ENCODE peak calls at places on chromosome 19, in five cellular contexts. K is Calu3, F is PC-3, L is neural progenitor cell, U is colonic mucosa. Z is an unnamed sample.

GRCh38 chr19:38378866-38379265 is 4.5 kb downstream of the PSMD8 start:
- DNase-seq in K (no peak), U (no peak), L (no peak), F (no peak), Z (no peak)

GRCh38 chr19:44904426-44904994 is 1.1 kb upstream of the APOE start:
- DNase-seq in L (peak; percentile 24), U (no peak), F (no peak), K (no peak), Z (no peak)

GRCh38 chr19:11451942-11452813 is 16.7 kb downstream of the PRKCSH start:
- DNase-seq in U (no peak), L (peak; percentile 45), F (no peak), K (no peak), Z (no peak)

GRCh38 chr19:38842439-38843174 is 7.2 kb downstream of the HNRNPL start:
- DNase-seq in F (no peak), K (no peak), L (no peak), U (no peak), Z (no peak)

GRCh38 chr19:52689804-52690394 is 44.9 kb downstream of the ZNF611 start:
- DNase-seq in U (peak; percentile 58), K (peak; percentile 3), F (no peak), L (peak; percentile 44), Z (peak; percentile 58)

GRCh38 chr19:5459360-5459759 is 4.1 kb downstream of the ZNRF4 start:
- DNase-seq in K (no peak), L (no peak), F (no peak), U (no peak), Z (no peak)

GRCh38 chr19:5246554-5247155 is 94.0 kb downstream of the PTPRS start:
- DNase-seq in U (no peak), K (no peak), F (no peak), L (no peak), Z (no peak)

GRCh38 chr19:51651216-51651846 is 4.7 kb upstream of the SIGLEC14 start:
- DNase-seq in L (no peak), K (no peak), F (no peak), U (no peak), Z (no peak)

GRCh38 chr19:15159251-15159650 is 41.5 kb downstream of the NOTCH3 start:
- DNase-seq in F (peak; percentile 16), L (no peak), U (no peak), K (no peak), Z (no peak)

GRCh38 chr19:40666803-40667438 is 23.5 kb downstream of the NUMBL start:
- DNase-seq in K (no peak), L (no peak), U (no peak), F (no peak), Z (no peak)

GRCh38 chr19:40659566-40659965 is 30.9 kb downstream of the NUMBL start:
- DNase-seq in L (no peak), K (no peak), U (no peak), F (no peak), Z (no peak)

GRCh38 chr19:40663712-40664692 is 26.4 kb downstream of the NUMBL start:
- DNase-seq in U (no peak), L (no peak), K (no peak), F (peak; percentile 26), Z (no peak)

GRCh38 chr19:40661616-40662015 is 28.8 kb downstream of the NUMBL start:
- DNase-seq in L (no peak), K (no peak), U (no peak), F (no peak), Z (no peak)

GRCh38 chr19:40662925-40663711 is 27.3 kb downstream of the NUMBL start:
- DNase-seq in U (peak; percentile 91), F (peak; percentile 82), L (peak; percentile 94), K (peak; percentile 98), Z (peak; percentile 97)
- TF ChIP-seq CTCF in U (no peak), F (peak; percentile 84), L (peak; percentile 95), K (peak; percentile 100), Z (peak; percentile 42)

DNA sequence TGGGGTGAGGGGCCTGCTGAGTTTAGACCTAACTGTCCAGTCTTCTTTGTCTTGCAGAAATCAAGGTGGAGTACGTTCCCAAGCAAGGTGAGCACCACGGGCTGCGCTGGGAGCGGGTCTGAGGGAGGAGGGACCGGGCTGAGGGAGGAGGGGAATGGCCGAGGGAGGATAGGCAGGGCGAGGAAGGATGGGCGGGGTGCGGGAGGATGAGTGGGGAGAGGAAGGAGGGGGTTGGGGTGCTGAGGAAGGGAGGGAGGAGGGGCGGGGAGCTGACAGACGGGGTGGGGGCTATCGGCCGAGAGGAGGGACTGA is 18.5 kb downstream of the MYBPC2 start:
- DNase-seq in L (no peak), U (no peak), F (no peak), K (no peak), Z (no peak)
- TF ChIP-seq CTCF in L (no peak), U (no peak), F (no peak), K (no peak), Z (no peak)

DNA sequence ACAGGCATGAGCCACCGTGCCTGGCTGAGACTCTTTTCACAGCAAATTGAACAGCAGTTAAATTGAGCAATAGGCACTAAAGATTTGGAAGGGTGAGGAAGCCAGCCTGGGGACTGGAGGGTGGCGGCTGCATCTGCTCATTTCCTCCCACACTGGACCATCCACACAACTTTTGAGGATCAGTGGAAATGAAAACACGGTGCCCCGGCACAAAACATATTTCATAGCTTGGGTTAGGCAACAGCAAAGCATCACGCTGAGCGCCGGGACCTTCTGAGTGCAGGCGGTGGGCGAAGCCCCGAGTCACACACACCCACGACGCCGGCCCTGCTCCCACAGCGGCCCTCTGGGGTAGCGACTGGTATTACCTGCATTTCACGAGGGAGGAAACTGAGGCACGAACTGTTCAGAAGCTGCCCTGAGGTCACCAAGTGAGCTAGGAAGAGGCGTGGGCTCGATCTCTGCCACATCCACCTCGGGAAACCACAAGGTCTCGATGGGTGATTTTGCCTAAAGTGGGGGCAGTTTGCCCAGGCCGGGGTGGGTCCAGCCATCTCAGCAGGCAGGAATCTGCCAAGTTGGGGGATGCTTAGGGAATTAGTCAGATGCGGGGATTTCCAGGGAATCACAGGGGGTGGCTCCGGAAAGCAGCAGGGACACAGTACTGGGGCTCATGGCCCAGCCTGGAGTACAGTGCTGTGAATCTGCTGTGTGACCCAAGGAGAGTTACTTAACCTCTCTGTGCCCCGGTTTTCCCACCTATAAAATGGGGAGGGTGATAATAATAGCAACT is 3.5 kb upstream of the SBNO2 start:
- DNase-seq in F (peak; percentile 94), K (peak; percentile 70), L (no peak), U (no peak), Z (no peak)
- TF ChIP-seq CTCF in F (peak; percentile 34), K (no peak), L (no peak), U (no peak), Z (no peak)

DNA sequence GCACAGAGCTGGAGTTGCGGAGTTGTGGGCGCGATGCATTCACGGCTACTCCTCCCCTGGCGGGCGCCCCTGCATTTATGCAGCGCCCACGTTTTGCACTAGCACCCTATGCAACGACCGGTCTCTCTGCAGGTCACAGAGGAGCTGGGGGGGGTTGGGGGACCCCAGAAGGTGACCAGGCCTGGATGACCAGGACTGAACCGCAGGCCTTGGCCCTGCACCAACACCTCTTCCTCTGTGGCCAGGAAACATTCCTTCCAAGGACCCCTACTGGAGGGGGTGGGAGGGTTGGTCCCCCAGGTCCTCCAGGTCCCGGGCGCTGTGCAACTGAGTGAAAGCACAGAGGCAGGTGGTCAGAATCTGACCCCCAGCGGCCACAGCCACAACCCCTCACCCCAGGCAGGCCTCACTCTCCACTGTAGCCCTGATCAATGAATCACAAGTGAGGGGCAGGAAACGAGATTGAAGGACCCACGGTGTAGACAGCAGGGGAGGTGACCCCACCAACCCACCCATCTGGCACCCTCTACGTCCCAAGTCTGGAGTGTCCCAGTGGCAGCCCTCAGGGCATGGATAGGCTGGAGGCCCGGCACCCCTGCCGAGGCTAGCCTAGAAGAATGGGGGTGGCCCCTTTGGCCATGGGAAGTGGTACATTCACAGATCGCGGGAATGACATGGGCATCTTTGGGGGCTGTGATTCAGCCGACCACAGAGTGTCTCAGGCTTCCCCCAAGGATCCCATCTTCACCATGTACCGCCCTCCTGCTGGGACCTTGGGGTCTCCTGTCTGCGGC is 11.1 kb upstream of the MKNK2 start:
- DNase-seq in F (no peak), K (no peak), L (peak; percentile 54), U (peak; percentile 46), Z (no peak)
- TF ChIP-seq CTCF in F (no peak), K (no peak), L (no peak), U (no peak), Z (no peak)

DNA sequence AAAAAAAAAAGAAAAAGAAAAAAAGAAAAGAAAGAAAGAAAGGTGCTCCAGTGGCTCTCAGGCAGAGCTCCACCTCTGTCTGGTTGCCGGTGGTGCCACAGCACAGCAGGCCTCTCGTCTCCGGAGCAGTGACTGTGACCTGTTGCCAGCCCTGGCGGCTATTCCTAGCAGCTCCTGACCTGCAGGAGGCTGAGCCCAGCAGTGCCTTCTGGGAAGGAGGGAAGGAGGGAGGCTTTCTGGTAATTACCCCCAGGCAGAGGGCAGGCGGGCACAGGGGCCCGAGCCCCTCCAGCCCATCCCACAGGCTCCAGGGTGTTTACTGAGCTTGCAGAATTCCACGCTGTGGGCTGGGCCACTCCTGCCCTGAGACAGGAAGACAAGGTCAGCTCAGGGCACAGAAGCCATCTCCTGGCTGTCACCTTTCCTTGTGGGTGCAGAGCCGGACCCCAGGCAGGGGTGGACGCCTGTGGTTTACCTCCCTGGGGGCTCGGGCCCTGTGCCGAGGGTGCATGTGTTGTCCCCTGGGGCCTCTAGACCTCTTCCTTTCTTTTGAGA is 77.9 kb downstream of the GNG7 start:
- DNase-seq in F (no peak), L (peak; percentile 43), U (no peak), K (no peak), Z (peak; percentile 50)
- TF ChIP-seq CTCF in F (no peak), L (peak; percentile 11), U (no peak), K (no peak), Z (no peak)